ENCODE peak calls at places on chromosomes 12 and 14, in eight cellular contexts. One of them, this sample, is unnamed.

GRCh38 chr12:120855823-120856589 is 48.2 kb downstream of the SPPL3 start:
- DNase-seq in vagina: no peak
- DNase-seq in ovary: no peak
- DNase-seq in astrocyte: no peak
- DNase-seq in HL-60: peak; percentile 45
- DNase-seq in DND-41: no peak
- DNase-seq in stomach: no peak
- DNase-seq in heart left ventricle: no peak
- DNase-seq in this sample: no peak

GRCh38 chr14:90453401-90453951 is 56.6 kb downstream of the CALM1 start:
- DNase-seq in vagina: no peak
- DNase-seq in ovary: peak; percentile 47
- DNase-seq in astrocyte: peak; percentile 23
- DNase-seq in HL-60: no peak
- DNase-seq in DND-41: no peak
- DNase-seq in stomach: peak; percentile 35
- DNase-seq in heart left ventricle: peak; percentile 60
- DNase-seq in this sample: no peak

GRCh38 chr12:109500406-109501185 is 23.2 kb downstream of the UBE3B start:
- DNase-seq in vagina: no peak
- DNase-seq in ovary: no peak
- DNase-seq in astrocyte: no peak
- DNase-seq in HL-60: no peak
- DNase-seq in DND-41: no peak
- DNase-seq in stomach: no peak
- DNase-seq in heart left ventricle: no peak
- DNase-seq in this sample: no peak

GRCh38 chr12:49863946-49864816 is 21.3 kb upstream of the BCDIN3D start:
- DNase-seq in vagina: no peak
- DNase-seq in ovary: no peak
- DNase-seq in astrocyte: no peak
- DNase-seq in HL-60: no peak
- DNase-seq in DND-41: no peak
- DNase-seq in stomach: no peak
- DNase-seq in heart left ventricle: no peak
- DNase-seq in this sample: no peak

GRCh38 chr14:88380405-88380804 is 5.1 kb upstream of the SPATA7 start:
- DNase-seq in vagina: no peak
- DNase-seq in ovary: no peak
- DNase-seq in astrocyte: peak; percentile 2
- DNase-seq in HL-60: no peak
- DNase-seq in DND-41: no peak
- DNase-seq in stomach: no peak
- DNase-seq in heart left ventricle: no peak
- DNase-seq in this sample: no peak

GRCh38 chr12:57270966-57271470 is 20.0 kb upstream of the STAC3 start:
- DNase-seq in vagina: no peak
- DNase-seq in ovary: no peak
- DNase-seq in astrocyte: no peak
- DNase-seq in HL-60: no peak
- DNase-seq in DND-41: no peak
- DNase-seq in stomach: no peak
- DNase-seq in heart left ventricle: no peak
- DNase-seq in this sample: no peak

GRCh38 chr12:71840226-71840847 is 778 bp downstream of the TBC1D15 start:
- DNase-seq in vagina: no peak
- DNase-seq in ovary: no peak
- DNase-seq in astrocyte: peak; percentile 74
- DNase-seq in HL-60: no peak
- DNase-seq in DND-41: peak; percentile 15
- DNase-seq in stomach: no peak
- DNase-seq in heart left ventricle: no peak
- DNase-seq in this sample: no peak

GRCh38 chr12:114726092-114726710 is 42.2 kb upstream of the TBX3 start:
- DNase-seq in vagina: no peak
- DNase-seq in ovary: no peak
- DNase-seq in astrocyte: no peak
- DNase-seq in HL-60: no peak
- DNase-seq in DND-41: no peak
- DNase-seq in stomach: no peak
- DNase-seq in heart left ventricle: peak; percentile 75
- DNase-seq in this sample: no peak

GRCh38 chr14:72907886-72908285 is 14.0 kb upstream of the DPF3 start:
- DNase-seq in vagina: no peak
- DNase-seq in ovary: no peak
- DNase-seq in astrocyte: peak; percentile 73
- DNase-seq in HL-60: no peak
- DNase-seq in DND-41: no peak
- DNase-seq in stomach: no peak
- DNase-seq in heart left ventricle: no peak
- DNase-seq in this sample: no peak

GRCh38 chr12:590206-590750 is 73.0 kb downstream of the NINJ2 start:
- DNase-seq in vagina: no peak
- DNase-seq in ovary: no peak
- DNase-seq in astrocyte: no peak
- DNase-seq in HL-60: no peak
- DNase-seq in DND-41: no peak
- DNase-seq in stomach: no peak
- DNase-seq in heart left ventricle: no peak
- DNase-seq in this sample: peak; percentile 30

GRCh38 chr12:107788281-107788680 is 13.8 kb downstream of the ASCL4 start:
- DNase-seq in vagina: no peak
- DNase-seq in ovary: no peak
- DNase-seq in astrocyte: no peak
- DNase-seq in HL-60: no peak
- DNase-seq in DND-41: no peak
- DNase-seq in stomach: no peak
- DNase-seq in heart left ventricle: no peak
- DNase-seq in this sample: no peak

GRCh38 chr12:104682790-104683279 is 226.1 kb downstream of the CHST11 start:
- DNase-seq in vagina: no peak
- DNase-seq in ovary: no peak
- DNase-seq in astrocyte: no peak
- DNase-seq in HL-60: peak; percentile 95
- DNase-seq in DND-41: peak; percentile 86
- DNase-seq in stomach: no peak
- DNase-seq in heart left ventricle: no peak
- DNase-seq in this sample: no peak

GRCh38 chr14:100824946-100825690 is 800 bp upstream of the MEG3 start:
- DNase-seq in vagina: no peak
- DNase-seq in ovary: peak; percentile 49
- DNase-seq in astrocyte: no peak
- DNase-seq in HL-60: no peak
- DNase-seq in DND-41: no peak
- DNase-seq in stomach: no peak
- DNase-seq in heart left ventricle: no peak
- DNase-seq in this sample: no peak

GRCh38 chr14:26993541-26993940 is 395.7 kb upstream of the NOVA1 start:
- DNase-seq in vagina: no peak
- DNase-seq in ovary: no peak
- DNase-seq in astrocyte: no peak
- DNase-seq in HL-60: no peak
- DNase-seq in DND-41: no peak
- DNase-seq in stomach: no peak
- DNase-seq in heart left ventricle: no peak
- DNase-seq in this sample: no peak

GRCh38 chr12:5434647-5434968 is 2.7 kb downstream of the NTF3 start:
- DNase-seq in vagina: no peak
- DNase-seq in ovary: no peak
- DNase-seq in astrocyte: no peak
- DNase-seq in HL-60: no peak
- DNase-seq in DND-41: no peak
- DNase-seq in stomach: no peak
- DNase-seq in heart left ventricle: no peak
- DNase-seq in this sample: no peak

GRCh38 chr14:90905531-90905930 is 89.3 kb upstream of the TTC7B start:
- DNase-seq in vagina: no peak
- DNase-seq in ovary: no peak
- DNase-seq in astrocyte: no peak
- DNase-seq in HL-60: no peak
- DNase-seq in DND-41: no peak
- DNase-seq in stomach: no peak
- DNase-seq in heart left ventricle: no peak
- DNase-seq in this sample: no peak

GRCh38 chr14:97408937-97409860 is 612.0 kb downstream of the VRK1 start:
- DNase-seq in vagina: no peak
- DNase-seq in ovary: no peak
- DNase-seq in astrocyte: no peak
- DNase-seq in HL-60: no peak
- DNase-seq in DND-41: peak; percentile 52
- DNase-seq in stomach: no peak
- DNase-seq in heart left ventricle: no peak
- DNase-seq in this sample: no peak
- H3K27ac ChIP-seq in vagina: no peak overlapping the region
- H3K27ac ChIP-seq in ovary: no peak overlapping the region
- H3K27ac ChIP-seq in astrocyte: no peak overlapping the region
- H3K27ac ChIP-seq in HL-60: no peak overlapping the region
- H3K27ac ChIP-seq in DND-41: peak overlapping the region; percentile 20
- H3K27ac ChIP-seq in stomach: no peak overlapping the region
- H3K27ac ChIP-seq in heart left ventricle: no peak overlapping the region
- H3K27ac ChIP-seq in this sample: no peak overlapping the region

GRCh38 chr14:102511538-102511937 is 2.0 kb upstream of the ANKRD9 start:
- DNase-seq in vagina: no peak
- DNase-seq in ovary: peak; percentile 30
- DNase-seq in astrocyte: no peak
- DNase-seq in HL-60: no peak
- DNase-seq in DND-41: no peak
- DNase-seq in stomach: no peak
- DNase-seq in heart left ventricle: no peak
- DNase-seq in this sample: no peak
- H3K27ac ChIP-seq in vagina: peak overlapping the region; percentile 85
- H3K27ac ChIP-seq in ovary: no peak overlapping the region
- H3K27ac ChIP-seq in astrocyte: no peak overlapping the region
- H3K27ac ChIP-seq in HL-60: no peak overlapping the region
- H3K27ac ChIP-seq in DND-41: no peak overlapping the region
- H3K27ac ChIP-seq in stomach: no peak overlapping the region
- H3K27ac ChIP-seq in heart left ventricle: no peak overlapping the region
- H3K27ac ChIP-seq in this sample: no peak overlapping the region

GRCh38 chr12:74166096-74166495 is 371.5 kb upstream of the ATXN7L3B start:
- DNase-seq in vagina: no peak
- DNase-seq in ovary: no peak
- DNase-seq in astrocyte: no peak
- DNase-seq in HL-60: no peak
- DNase-seq in DND-41: no peak
- DNase-seq in stomach: no peak
- DNase-seq in heart left ventricle: no peak
- DNase-seq in this sample: no peak

GRCh38 chr12:74169607-74170006 is 368.0 kb upstream of the ATXN7L3B start:
- DNase-seq in vagina: no peak
- DNase-seq in ovary: no peak
- DNase-seq in astrocyte: no peak
- DNase-seq in HL-60: no peak
- DNase-seq in DND-41: no peak
- DNase-seq in stomach: no peak
- DNase-seq in heart left ventricle: no peak
- DNase-seq in this sample: no peak

GRCh38 chr12:74171478-74171909 is 366.1 kb upstream of the ATXN7L3B start:
- DNase-seq in vagina: no peak
- DNase-seq in ovary: no peak
- DNase-seq in astrocyte: no peak
- DNase-seq in HL-60: no peak
- DNase-seq in DND-41: no peak
- DNase-seq in stomach: no peak
- DNase-seq in heart left ventricle: no peak
- DNase-seq in this sample: peak; percentile 53

GRCh38 chr12:74170645-74171477 is 366.8 kb upstream of the ATXN7L3B start:
- DNase-seq in vagina: no peak
- DNase-seq in ovary: no peak
- DNase-seq in astrocyte: no peak
- DNase-seq in HL-60: no peak
- DNase-seq in DND-41: no peak
- DNase-seq in stomach: no peak
- DNase-seq in heart left ventricle: no peak
- DNase-seq in this sample: peak; percentile 51
- H3K27ac ChIP-seq in vagina: no peak overlapping the region
- H3K27ac ChIP-seq in ovary: no peak overlapping the region
- H3K27ac ChIP-seq in astrocyte: no peak overlapping the region
- H3K27ac ChIP-seq in HL-60: no peak overlapping the region
- H3K27ac ChIP-seq in DND-41: no peak overlapping the region
- H3K27ac ChIP-seq in stomach: no peak overlapping the region
- H3K27ac ChIP-seq in heart left ventricle: no peak overlapping the region
- H3K27ac ChIP-seq in this sample: no peak overlapping the region

DNA sequence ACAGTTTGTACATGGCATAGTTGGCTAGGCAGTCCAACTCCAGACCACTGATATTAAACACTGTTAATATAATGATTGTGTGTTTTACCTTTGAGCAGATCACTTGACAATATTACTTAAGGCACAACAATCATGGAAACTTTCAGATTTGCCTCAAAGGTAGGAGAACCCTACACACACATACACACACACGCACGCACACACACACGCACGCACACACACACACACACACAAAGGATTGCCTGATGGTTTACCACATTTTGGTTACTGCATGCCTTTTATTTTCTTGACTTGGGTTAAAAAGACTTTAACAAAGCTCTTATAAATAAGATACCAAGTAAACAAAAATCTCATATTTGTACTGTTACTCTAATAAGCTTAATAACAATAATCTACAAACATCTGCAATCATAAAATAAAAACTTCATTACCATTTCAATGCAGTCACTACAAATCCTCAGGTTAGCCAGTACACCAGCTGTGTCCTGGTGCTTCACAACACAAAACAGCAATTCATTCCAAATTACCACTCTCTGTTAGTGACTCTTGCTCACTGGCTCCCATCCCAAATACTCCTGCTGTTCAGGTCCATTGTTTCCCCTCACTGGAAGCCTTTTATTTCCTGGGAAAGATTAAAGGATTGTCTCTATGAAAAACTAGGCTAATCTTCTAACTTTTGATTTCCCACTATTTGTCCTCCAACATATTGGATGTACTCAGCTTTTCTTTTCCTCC is 175.2 kb upstream of the ATP2B1 start:
- DNase-seq in vagina: no peak
- DNase-seq in ovary: no peak
- DNase-seq in astrocyte: peak; percentile 54
- DNase-seq in HL-60: no peak
- DNase-seq in DND-41: no peak
- DNase-seq in stomach: no peak
- DNase-seq in heart left ventricle: no peak
- DNase-seq in this sample: no peak
- H3K27ac ChIP-seq in vagina: no peak overlapping the region
- H3K27ac ChIP-seq in ovary: no peak overlapping the region
- H3K27ac ChIP-seq in astrocyte: no peak overlapping the region
- H3K27ac ChIP-seq in HL-60: no peak overlapping the region
- H3K27ac ChIP-seq in DND-41: no peak overlapping the region
- H3K27ac ChIP-seq in stomach: no peak overlapping the region
- H3K27ac ChIP-seq in heart left ventricle: no peak overlapping the region
- H3K27ac ChIP-seq in this sample: no peak overlapping the region

This sample was measured in sigmoid colon.